ENCODE peak calls at places on chromosomes 3 and 15, in eight cellular contexts. A, O, L, M, T, C, W and R are unnamed samples.

GRCh38 chr3:23785097-23785645 is 20.6 kb upstream of the UBE2E1 start:
- DNase-seq in A (no peak), O (no peak), L (no peak), M (no peak), T (no peak), C (no peak), W (no peak), R (no peak)

GRCh38 chr15:69576948-69577351 is 124.3 kb downstream of the RPLP1 start:
- DNase-seq in A (no peak), O (no peak), L (no peak), M (no peak), T (no peak), C (no peak), W (no peak), R (no peak)

GRCh38 chr15:72319985-72320671 is at the start of gene CELF6:
- DNase-seq in A (peak; percentile 75), O (peak; percentile 54), L (peak; percentile 71), M (peak; percentile 74), T (peak; percentile 53), C (peak; percentile 60), W (peak; percentile 84), R (peak; percentile 66)

GRCh38 chr15:51678081-51678480 is 3.2 kb upstream of the SCG3 start:
- DNase-seq in A (no peak), O (no peak), L (no peak), M (no peak), T (no peak), C (no peak), W (no peak), R (peak; percentile 31)

GRCh38 chr3:113560845-113561623 is 28.7 kb downstream of the SIDT1 start:
- DNase-seq in A (no peak), O (no peak), L (no peak), M (no peak), T (no peak), C (peak; percentile 6), W (no peak), R (peak; percentile 23)

GRCh38 chr3:159169828-159170227 is 368.0 kb downstream of the MFSD1 start:
- DNase-seq in A (peak; percentile 80), O (no peak), L (no peak), M (no peak), T (no peak), C (peak; percentile 81), W (no peak), R (peak; percentile 94)

GRCh38 chr3:37603722-37604121 is 258.0 kb upstream of the CTDSPL start:
- DNase-seq in A (no peak), O (no peak), L (no peak), M (no peak), T (no peak), C (no peak), W (no peak), R (no peak)

GRCh38 chr3:58414538-58415197 is 19.0 kb downstream of the PDHB start:
- DNase-seq in A (peak; percentile 64), O (peak; percentile 84), L (peak; percentile 18), M (peak; percentile 13), T (no peak), C (peak; percentile 78), W (peak; percentile 24), R (peak; percentile 77)

GRCh38 chr15:81182746-81183402 is 13.8 kb upstream of the IL16 start:
- DNase-seq in A (no peak), O (no peak), L (no peak), M (no peak), T (no peak), C (no peak), W (no peak), R (no peak)

GRCh38 chr3:129888739-129889138 is 4.8 kb downstream of the TMCC1 start:
- DNase-seq in A (peak; percentile 95), O (no peak), L (no peak), M (no peak), T (no peak), C (peak; percentile 89), W (no peak), R (peak; percentile 93)

GRCh38 chr15:38685686-38686339 is 121.2 kb upstream of the RASGRP1 start:
- DNase-seq in A (no peak), O (no peak), L (no peak), M (no peak), T (no peak), C (no peak), W (no peak), R (no peak)

GRCh38 chr3:23294770-23295387 is 91.8 kb downstream of the UBE2E2 start:
- DNase-seq in A (no peak), O (no peak), L (no peak), M (no peak), T (no peak), C (no peak), W (no peak), R (no peak)

GRCh38 chr15:34039506-34040123 is 611 bp upstream of the AVEN start:
- DNase-seq in A (peak; percentile 12), O (no peak), L (no peak), M (peak; percentile 42), T (peak; percentile 16), C (no peak), W (no peak), R (peak; percentile 36)

GRCh38 chr3:183244219-183244618 is 8.8 kb upstream of the B3GNT5 start:
- DNase-seq in A (peak; percentile 66), O (peak; percentile 50), L (no peak), M (no peak), T (no peak), C (no peak), W (no peak), R (peak; percentile 40)

GRCh38 chr3:13884851-13885703 is 5.2 kb upstream of the WNT7A start:
- DNase-seq in A (peak; percentile 27), O (no peak), L (peak; percentile 73), M (peak; percentile 59), T (no peak), C (no peak), W (peak; percentile 11), R (peak; percentile 6)

GRCh38 chr15:90530250-90531051 is 728 bp downstream of the CRTC3 start:
- DNase-seq in A (peak; percentile 38), O (peak; percentile 17), L (peak; percentile 24), M (peak; percentile 62), T (peak; percentile 23), C (peak; percentile 45), W (no peak), R (peak; percentile 21)

GRCh38 chr15:53312707-53313106 is 446.8 kb downstream of the WDR72 start:
- DNase-seq in A (no peak), O (no peak), L (no peak), M (no peak), T (no peak), C (no peak), W (no peak), R (no peak)

GRCh38 chr3:114319453-114319852 is 25.6 kb downstream of the TIGIT start:
- DNase-seq in A (peak; percentile 28), O (no peak), L (no peak), M (no peak), T (no peak), C (peak; percentile 56), W (peak; percentile 72), R (peak; percentile 73)

GRCh38 chr3:174016186-174016585 is 618.6 kb downstream of the NLGN1 start:
- DNase-seq in A (peak; percentile 76), O (no peak), L (no peak), M (no peak), T (no peak), C (peak; percentile 64), W (no peak), R (peak; percentile 95)

GRCh38 chr3:126100688-126101301 is 16.9 kb upstream of the SLC41A3 start:
- DNase-seq in A (peak; percentile 35), O (no peak), L (no peak), M (no peak), T (no peak), C (peak; percentile 59), W (no peak), R (peak; percentile 66)

GRCh38 chr3:157310329-157311065 is 126.2 kb upstream of the PTX3 start:
- DNase-seq in A (no peak), O (no peak), L (no peak), M (no peak), T (no peak), C (no peak), W (no peak), R (no peak)

GRCh38 chr3:54999159-54999558 is 71.3 kb upstream of the LRTM1 start:
- DNase-seq in A (peak; percentile 82), O (no peak), L (no peak), M (no peak), T (no peak), C (peak; percentile 86), W (no peak), R (peak; percentile 92)

GRCh38 chr3:40780801-40781406 is 256.1 kb downstream of the ZNF621 start:
- DNase-seq in A (peak; percentile 19), O (peak; percentile 43), L (no peak), M (no peak), T (no peak), C (peak; percentile 48), W (peak; percentile 79), R (peak; percentile 69)

GRCh38 chr3:135650309-135650708 is 315.2 kb upstream of the PPP2R3A start:
- DNase-seq in A (peak; percentile 3), O (no peak), L (no peak), M (no peak), T (no peak), C (peak; percentile 25), W (no peak), R (no peak)

GRCh38 chr3:100706365-100706764 is 2.9 kb upstream of the TFG start:
- DNase-seq in A (peak; percentile 14), O (no peak), L (no peak), M (no peak), T (no peak), C (peak; percentile 59), W (no peak), R (peak; percentile 20)

GRCh38 chr3:136093771-136094170 is 102.4 kb downstream of the MSL2 start:
- DNase-seq in A (no peak), O (no peak), L (no peak), M (no peak), T (no peak), C (no peak), W (peak; percentile 28), R (no peak)

GRCh38 chr3:23671901-23672589 is 133.7 kb upstream of the UBE2E1 start:
- DNase-seq in A (no peak), O (no peak), L (no peak), M (peak; percentile 2), T (no peak), C (peak; percentile 28), W (no peak), R (no peak)

GRCh38 chr15:62895139-62895866 is 147.2 kb upstream of the TPM1 start:
- DNase-seq in A (peak; percentile 79), O (no peak), L (no peak), M (no peak), T (no peak), C (peak; percentile 60), W (no peak), R (peak; percentile 64)

GRCh38 chr3:113223831-113224240 is 12.5 kb downstream of the BOC start:
- DNase-seq in A (no peak), O (no peak), L (no peak), M (peak; percentile 46), T (no peak), C (no peak), W (no peak), R (no peak)

GRCh38 chr3:3087279-3087678 is 22.9 kb downstream of the IL5RA start:
- DNase-seq in A (no peak), O (no peak), L (no peak), M (no peak), T (no peak), C (no peak), W (no peak), R (no peak)

GRCh38 chr15:74541494-74542191 is 623 bp downstream of the ARID3B start:
- DNase-seq in A (peak; percentile 57), O (peak; percentile 15), L (peak; percentile 39), M (peak; percentile 78), T (peak; percentile 33), C (peak; percentile 44), W (no peak), R (peak; percentile 57)

GRCh38 chr3:107997666-107998065 is 93.2 kb downstream of the CD47 start:
- DNase-seq in A (no peak), O (no peak), L (no peak), M (no peak), T (no peak), C (no peak), W (no peak), R (no peak)

GRCh38 chr15:43238691-43239131 is 17.9 kb upstream of the EPB42 start:
- DNase-seq in A (no peak), O (no peak), L (no peak), M (no peak), T (no peak), C (no peak), W (no peak), R (no peak)